ENCODE peak calls at places on chromosomes 3 and 15, in nine cellular contexts. One of them, this sample, is unnamed.

GRCh38 chr3:65436580-65436979 is 602.1 kb downstream of the MAGI1 start:
- DNase-seq in ovary: no peak
- DNase-seq in H54: no peak
- DNase-seq in testis: peak
- DNase-seq in sigmoid colon: no peak
- DNase-seq in A549: no peak
- DNase-seq in suprapubic skin: no peak
- DNase-seq in esophagus muscularis mucosa: no peak
- DNase-seq in breast epithelium: no peak
- DNase-seq in this sample: peak

GRCh38 chr3:168213920-168214319 is 118.2 kb upstream of the GOLIM4 start:
- DNase-seq in ovary: no peak
- DNase-seq in H54: no peak
- DNase-seq in testis: no peak
- DNase-seq in sigmoid colon: no peak
- DNase-seq in A549: no peak
- DNase-seq in suprapubic skin: no peak
- DNase-seq in esophagus muscularis mucosa: no peak
- DNase-seq in breast epithelium: no peak
- DNase-seq in this sample: no peak

GRCh38 chr3:37229740-37230139 is 55.4 kb upstream of the LRRFIP2 start:
- DNase-seq in ovary: no peak
- DNase-seq in H54: no peak
- DNase-seq in testis: no peak
- DNase-seq in sigmoid colon: no peak
- DNase-seq in A549: no peak
- DNase-seq in suprapubic skin: no peak
- DNase-seq in esophagus muscularis mucosa: no peak
- DNase-seq in breast epithelium: no peak
- DNase-seq in this sample: no peak

GRCh38 chr15:40511093-40511471 is 40.3 kb downstream of the CHST14 start:
- DNase-seq in ovary: peak
- DNase-seq in H54: no peak
- DNase-seq in testis: no peak
- DNase-seq in sigmoid colon: no peak
- DNase-seq in A549: no peak
- DNase-seq in suprapubic skin: no peak
- DNase-seq in esophagus muscularis mucosa: no peak
- DNase-seq in breast epithelium: no peak
- DNase-seq in this sample: peak

GRCh38 chr15:31328999-31329639 is 2.5 kb downstream of the KLF13 start:
- DNase-seq in ovary: peak
- DNase-seq in H54: no peak
- DNase-seq in testis: peak
- DNase-seq in sigmoid colon: peak
- DNase-seq in A549: peak
- DNase-seq in suprapubic skin: no peak
- DNase-seq in esophagus muscularis mucosa: no peak
- DNase-seq in breast epithelium: no peak
- DNase-seq in this sample: no peak

GRCh38 chr3:87468938-87469337 is 192.6 kb upstream of the POU1F1 start:
- DNase-seq in ovary: no peak
- DNase-seq in H54: no peak
- DNase-seq in testis: no peak
- DNase-seq in sigmoid colon: no peak
- DNase-seq in A549: no peak
- DNase-seq in suprapubic skin: no peak
- DNase-seq in esophagus muscularis mucosa: no peak
- DNase-seq in breast epithelium: no peak
- DNase-seq in this sample: no peak

GRCh38 chr3:41726891-41727290 is 235.0 kb downstream of the ULK4 start:
- DNase-seq in ovary: no peak
- DNase-seq in H54: no peak
- DNase-seq in testis: no peak
- DNase-seq in sigmoid colon: no peak
- DNase-seq in A549: no peak
- DNase-seq in suprapubic skin: no peak
- DNase-seq in esophagus muscularis mucosa: no peak
- DNase-seq in breast epithelium: no peak
- DNase-seq in this sample: no peak

GRCh38 chr3:127799476-127800222 is 22.7 kb downstream of the MGLL start:
- DNase-seq in ovary: no peak
- DNase-seq in H54: peak
- DNase-seq in testis: no peak
- DNase-seq in sigmoid colon: no peak
- DNase-seq in A549: no peak
- DNase-seq in suprapubic skin: peak
- DNase-seq in esophagus muscularis mucosa: no peak
- DNase-seq in breast epithelium: no peak
- DNase-seq in this sample: no peak

GRCh38 chr3:196108075-196108743 is 26.3 kb upstream of the TFRC start:
- DNase-seq in ovary: no peak
- DNase-seq in H54: no peak
- DNase-seq in testis: no peak
- DNase-seq in sigmoid colon: no peak
- DNase-seq in A549: no peak
- DNase-seq in suprapubic skin: no peak
- DNase-seq in esophagus muscularis mucosa: no peak
- DNase-seq in breast epithelium: no peak
- DNase-seq in this sample: no peak

GRCh38 chr3:125367403-125368230 is 7.5 kb downstream of the ZNF148 start:
- DNase-seq in ovary: no peak
- DNase-seq in H54: no peak
- DNase-seq in testis: no peak
- DNase-seq in sigmoid colon: no peak
- DNase-seq in A549: no peak
- DNase-seq in suprapubic skin: no peak
- DNase-seq in esophagus muscularis mucosa: no peak
- DNase-seq in breast epithelium: no peak
- DNase-seq in this sample: no peak

GRCh38 chr3:29503969-29504368 is 223.1 kb downstream of the RBMS3 start:
- DNase-seq in ovary: peak
- DNase-seq in H54: no peak
- DNase-seq in testis: no peak
- DNase-seq in sigmoid colon: peak
- DNase-seq in A549: no peak
- DNase-seq in suprapubic skin: no peak
- DNase-seq in esophagus muscularis mucosa: no peak
- DNase-seq in breast epithelium: no peak
- DNase-seq in this sample: no peak

GRCh38 chr3:63523100-63523499 is 129.4 kb upstream of the SNTN start:
- DNase-seq in ovary: no peak
- DNase-seq in H54: peak
- DNase-seq in testis: no peak
- DNase-seq in sigmoid colon: no peak
- DNase-seq in A549: no peak
- DNase-seq in suprapubic skin: no peak
- DNase-seq in esophagus muscularis mucosa: no peak
- DNase-seq in breast epithelium: no peak
- DNase-seq in this sample: peak

DNA sequence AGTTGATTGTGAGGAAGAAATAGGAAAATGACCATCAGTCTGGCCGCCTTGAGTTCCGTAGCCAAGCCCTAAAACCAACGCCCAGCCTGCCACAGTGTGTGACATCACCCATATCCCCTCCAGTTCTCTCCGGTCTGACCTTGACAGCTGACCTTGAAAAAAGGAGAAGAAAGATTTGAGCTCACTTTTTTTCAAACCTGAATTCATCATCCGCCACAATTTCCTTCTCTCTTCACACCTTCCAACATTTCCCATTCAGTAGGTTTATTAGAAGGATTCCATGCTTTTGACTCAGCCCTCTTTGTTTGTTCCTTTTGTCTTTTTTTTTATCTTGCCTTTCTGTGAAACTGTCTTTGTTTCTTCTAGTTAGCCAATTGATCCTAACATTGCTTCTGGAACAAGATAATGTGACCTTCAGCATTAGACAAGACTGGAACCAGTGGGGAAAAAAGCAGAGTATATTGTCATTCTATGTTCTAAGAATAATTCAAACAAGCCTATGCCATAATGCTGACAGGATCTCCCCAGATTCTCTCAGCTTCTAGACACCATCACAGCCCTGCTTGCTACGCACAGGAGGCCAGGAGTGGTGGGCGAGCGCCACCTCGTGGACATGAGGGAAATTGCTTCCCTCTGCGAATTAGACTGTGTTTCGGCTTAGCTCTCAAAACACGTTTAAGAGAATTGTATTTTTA is 283.1 kb downstream of the FGF12 start:
- DNase-seq in ovary: peak
- DNase-seq in H54: peak
- DNase-seq in testis: peak
- DNase-seq in sigmoid colon: peak
- DNase-seq in A549: peak
- DNase-seq in suprapubic skin: no peak
- DNase-seq in esophagus muscularis mucosa: no peak
- DNase-seq in breast epithelium: peak
- DNase-seq in this sample: peak
- TF ChIP-seq POLR2A in ovary: no peak
- TF ChIP-seq POLR2A in H54: no peak
- TF ChIP-seq POLR2A in testis: no peak
- TF ChIP-seq POLR2A in sigmoid colon: no peak
- TF ChIP-seq POLR2A in A549: no peak
- TF ChIP-seq POLR2A in suprapubic skin: no peak
- TF ChIP-seq POLR2A in esophagus muscularis mucosa: no peak
- TF ChIP-seq POLR2A in breast epithelium: no peak
- TF ChIP-seq POLR2A in this sample: no peak

DNA sequence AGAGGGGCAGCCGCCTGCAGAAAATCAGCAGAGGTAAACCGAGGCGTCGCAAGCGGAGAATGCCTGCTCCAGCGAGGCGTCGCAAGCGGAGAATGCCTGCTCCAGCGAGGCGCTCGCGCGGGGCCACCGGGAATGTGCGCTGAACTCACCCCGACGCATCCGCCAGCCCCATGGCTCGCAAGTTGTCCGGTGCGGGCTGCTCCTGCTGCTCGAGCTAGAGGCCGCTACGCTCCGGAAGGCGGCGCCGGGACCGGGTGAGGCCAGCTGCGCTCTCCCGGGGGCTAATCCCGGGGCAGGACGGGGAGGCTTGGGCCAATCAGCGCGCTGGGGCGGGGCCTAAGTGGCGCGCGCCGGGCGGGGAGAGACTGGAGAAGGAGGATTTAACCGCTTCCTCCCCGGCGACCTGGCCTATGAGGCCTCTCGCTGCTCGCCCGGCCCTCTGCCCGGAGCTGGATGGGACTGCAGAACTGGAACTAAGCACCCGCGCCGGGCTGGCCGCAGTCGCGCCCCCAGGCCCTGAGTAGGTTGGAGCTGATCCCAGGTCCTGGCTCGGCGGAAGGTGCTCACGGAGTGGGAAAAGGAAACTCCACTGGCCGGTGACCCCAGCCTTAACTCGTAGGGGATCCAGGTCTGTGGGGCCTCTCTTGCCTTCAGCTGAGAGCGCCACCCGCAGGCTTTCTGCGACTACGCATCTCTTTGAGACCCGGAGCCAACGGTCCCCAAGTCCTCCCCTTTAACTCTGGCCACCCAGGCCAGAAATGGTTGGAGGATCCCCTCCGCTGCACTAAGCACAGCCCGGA is at the start of gene SLC26A6:
- DNase-seq in ovary: peak
- DNase-seq in H54: peak
- DNase-seq in testis: peak
- DNase-seq in sigmoid colon: peak
- DNase-seq in A549: peak
- DNase-seq in suprapubic skin: peak
- DNase-seq in esophagus muscularis mucosa: peak
- DNase-seq in breast epithelium: peak
- DNase-seq in this sample: peak
- TF ChIP-seq POLR2A in ovary: peak
- TF ChIP-seq POLR2A in H54: peak
- TF ChIP-seq POLR2A in testis: peak
- TF ChIP-seq POLR2A in sigmoid colon: no peak
- TF ChIP-seq POLR2A in A549: peak
- TF ChIP-seq POLR2A in suprapubic skin: no peak
- TF ChIP-seq POLR2A in esophagus muscularis mucosa: no peak
- TF ChIP-seq POLR2A in breast epithelium: no peak
- TF ChIP-seq POLR2A in this sample: peak

DNA sequence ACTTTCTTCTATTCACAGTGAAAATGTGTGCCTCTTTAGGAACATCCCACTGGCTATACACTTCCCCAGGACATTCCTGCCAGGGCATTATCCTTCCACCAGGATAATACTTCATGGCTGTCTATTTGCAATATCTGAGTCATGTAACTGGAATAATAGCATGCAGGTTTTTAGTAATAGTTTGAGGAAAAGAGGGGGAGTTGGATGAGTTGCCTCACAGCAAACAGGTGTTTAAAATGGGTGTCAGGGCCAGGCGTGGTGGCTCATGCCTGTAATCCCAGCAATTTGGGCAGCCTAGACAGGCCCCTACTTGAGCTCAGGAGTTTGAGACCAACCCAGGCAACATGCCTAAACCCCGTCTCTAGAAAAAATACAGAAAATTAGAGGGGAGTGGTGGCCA is 585.9 kb downstream of the DIPK2A start:
- DNase-seq in ovary: no peak
- DNase-seq in H54: no peak
- DNase-seq in testis: no peak
- DNase-seq in sigmoid colon: no peak
- DNase-seq in A549: no peak
- DNase-seq in suprapubic skin: no peak
- DNase-seq in esophagus muscularis mucosa: no peak
- DNase-seq in breast epithelium: no peak
- DNase-seq in this sample: no peak
- TF ChIP-seq POLR2A in ovary: no peak
- TF ChIP-seq POLR2A in H54: no peak
- TF ChIP-seq POLR2A in testis: no peak
- TF ChIP-seq POLR2A in sigmoid colon: no peak
- TF ChIP-seq POLR2A in A549: no peak
- TF ChIP-seq POLR2A in suprapubic skin: no peak
- TF ChIP-seq POLR2A in esophagus muscularis mucosa: no peak
- TF ChIP-seq POLR2A in breast epithelium: no peak
- TF ChIP-seq POLR2A in this sample: no peak

GRCh38 chr3:134370611-134371451 is 3.4 kb downstream of the AMOTL2 start:
- DNase-seq in ovary: no peak
- DNase-seq in H54: no peak
- DNase-seq in testis: no peak
- DNase-seq in sigmoid colon: peak
- DNase-seq in A549: no peak
- DNase-seq in suprapubic skin: no peak
- DNase-seq in esophagus muscularis mucosa: no peak
- DNase-seq in breast epithelium: no peak
- DNase-seq in this sample: peak

GRCh38 chr3:134368751-134369105 is 5.5 kb downstream of the AMOTL2 start:
- DNase-seq in ovary: no peak
- DNase-seq in H54: no peak
- DNase-seq in testis: no peak
- DNase-seq in sigmoid colon: peak
- DNase-seq in A549: no peak
- DNase-seq in suprapubic skin: no peak
- DNase-seq in esophagus muscularis mucosa: no peak
- DNase-seq in breast epithelium: no peak
- DNase-seq in this sample: no peak

GRCh38 chr3:134367869-134368750 is 6.1 kb downstream of the AMOTL2 start:
- DNase-seq in ovary: no peak
- DNase-seq in H54: no peak
- DNase-seq in testis: no peak
- DNase-seq in sigmoid colon: peak
- DNase-seq in A549: no peak
- DNase-seq in suprapubic skin: peak
- DNase-seq in esophagus muscularis mucosa: no peak
- DNase-seq in breast epithelium: no peak
- DNase-seq in this sample: no peak

GRCh38 chr3:134369861-134370596 is 4.2 kb downstream of the AMOTL2 start:
- DNase-seq in ovary: no peak
- DNase-seq in H54: no peak
- DNase-seq in testis: no peak
- DNase-seq in sigmoid colon: peak
- DNase-seq in A549: no peak
- DNase-seq in suprapubic skin: no peak
- DNase-seq in esophagus muscularis mucosa: no peak
- DNase-seq in breast epithelium: no peak
- DNase-seq in this sample: no peak

GRCh38 chr3:134369231-134369741 is 5.0 kb downstream of the AMOTL2 start:
- DNase-seq in ovary: no peak
- DNase-seq in H54: no peak
- DNase-seq in testis: no peak
- DNase-seq in sigmoid colon: peak
- DNase-seq in A549: no peak
- DNase-seq in suprapubic skin: no peak
- DNase-seq in esophagus muscularis mucosa: no peak
- DNase-seq in breast epithelium: no peak
- DNase-seq in this sample: no peak
- TF ChIP-seq POLR2A in ovary: no peak
- TF ChIP-seq POLR2A in H54: no peak
- TF ChIP-seq POLR2A in testis: no peak
- TF ChIP-seq POLR2A in sigmoid colon: no peak
- TF ChIP-seq POLR2A in A549: no peak
- TF ChIP-seq POLR2A in suprapubic skin: no peak
- TF ChIP-seq POLR2A in esophagus muscularis mucosa: no peak
- TF ChIP-seq POLR2A in breast epithelium: no peak
- TF ChIP-seq POLR2A in this sample: no peak

This sample was measured in NB4.